ENCODE peak calls at places on chromosomes 6 and 20, in four cellular contexts. X is heart left ventricle, H is epithelial cell of esophagus, B is brain microvascular endothelial cell. U is an unnamed sample.

GRCh38 chr20:36094497-36094896 is 60.0 kb upstream of the EPB41L1 start:
- DNase-seq in B (no peak), X (peak), H (no peak), U (no peak)

GRCh38 chr6:106103728-106104109 is 17.6 kb downstream of the PRDM1 start:
- DNase-seq in B (no peak), H (peak), X (no peak), U (no peak)

GRCh38 chr20:49811825-49812462 is 684 bp upstream of the SLC9A8 start:
- DNase-seq in H (peak), B (peak), X (no peak), U (peak)

GRCh38 chr6:117976030-117976651 is 69.1 kb downstream of the SLC35F1 start:
- DNase-seq in B (peak), H (peak), X (no peak), U (no peak)

GRCh38 chr20:50834599-50835005 is 39.7 kb downstream of the BCAS4 start:
- DNase-seq in H (peak), X (no peak), B (peak), U (no peak)

GRCh38 chr6:122651031-122651430 is 40.8 kb downstream of the PKIB start:
- DNase-seq in X (no peak), B (no peak), H (no peak), U (peak)

GRCh38 chr6:126716826-126717514 is 377.1 kb downstream of the CENPW start:
- DNase-seq in H (peak), B (no peak), X (no peak), U (peak)

GRCh38 chr6:21384211-21384610 is 209.3 kb upstream of the SOX4 start:
- DNase-seq in B (no peak), X (no peak), H (no peak), U (no peak)

GRCh38 chr20:33419140-33419974 is 18.0 kb upstream of the CDK5RAP1 start:
- DNase-seq in X (peak), H (no peak), B (peak), U (no peak)

GRCh38 chr6:56734334-56734733 is 91.6 kb upstream of the DST start:
- DNase-seq in B (no peak), X (no peak), H (no peak), U (no peak)

GRCh38 chr20:51889466-51889865 is 87.1 kb upstream of the SALL4 start:
- DNase-seq in X (no peak), H (no peak), B (no peak), U (no peak)

GRCh38 chr20:51890003-51890402 is 87.7 kb upstream of the SALL4 start:
- DNase-seq in H (no peak), X (no peak), B (no peak), U (no peak)

GRCh38 chr20:51886891-51887608 is 84.7 kb upstream of the SALL4 start:
- DNase-seq in B (no peak), X (no peak), H (no peak), U (no peak)

GRCh38 chr20:51886341-51886740 is 84.0 kb upstream of the SALL4 start:
- DNase-seq in H (no peak), X (no peak), B (no peak), U (no peak)

GRCh38 chr20:51888186-51888790 is 86.0 kb upstream of the SALL4 start:
- DNase-seq in H (no peak), B (no peak), X (no peak), U (no peak)
- H3K4me3 ChIP-seq in H (no peak), B (no peak), X (no peak), U (no peak)

GRCh38 chr6:11231108-11231463 is 1.4 kb downstream of the NEDD9 start:
- DNase-seq in B (no peak), H (no peak), X (no peak), U (no peak)
- H3K4me3 ChIP-seq in B (peak), H (peak), X (peak), U (peak)

GRCh38 chr6:38571721-38572120 is 68.0 kb downstream of the BTBD9 start:
- DNase-seq in B (no peak), X (no peak), H (no peak), U (no peak)
- H3K4me3 ChIP-seq in B (no peak), X (no peak), H (no peak), U (no peak)

DNA sequence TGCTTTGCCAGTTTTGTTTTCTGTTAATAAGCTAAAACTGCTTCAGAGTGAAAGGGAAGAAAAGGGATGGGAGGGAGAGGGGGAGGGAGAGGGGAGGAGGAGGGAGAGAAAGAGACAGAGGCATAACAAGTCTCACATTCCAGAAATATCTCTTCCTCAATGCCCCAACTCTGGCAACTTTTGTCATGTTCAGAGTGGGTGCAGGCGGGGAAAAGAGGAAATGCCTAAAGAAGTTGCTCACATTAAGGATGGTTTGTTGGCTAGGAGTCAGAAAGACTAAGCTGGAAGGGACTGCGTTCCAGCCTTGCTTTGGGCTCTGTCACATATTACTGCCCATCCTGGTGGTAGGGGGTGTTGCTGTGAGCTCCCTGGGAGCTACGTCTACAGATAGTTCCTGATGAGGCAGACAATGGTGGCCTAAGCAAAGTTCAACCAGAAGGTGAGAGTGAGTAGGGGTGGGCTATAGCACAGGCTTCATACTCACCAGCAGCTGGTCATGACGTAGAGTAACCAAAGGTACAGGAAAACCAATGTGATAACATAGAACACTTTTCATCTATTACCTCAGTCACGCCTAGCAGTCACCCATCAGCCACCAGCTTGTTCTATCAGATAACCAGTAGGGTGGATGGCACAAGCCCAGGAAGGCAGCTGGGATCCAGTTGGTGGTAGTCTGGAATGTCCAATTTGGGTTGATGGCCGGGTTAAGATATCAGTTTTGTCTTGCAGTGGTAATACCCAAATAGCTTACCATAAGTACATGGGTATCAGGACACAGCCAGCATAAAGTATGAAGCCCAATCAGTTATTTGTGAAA is 2.1 kb downstream of the TSPYL4 start:
- DNase-seq in X (peak), B (peak), H (peak), U (no peak)
- H3K4me3 ChIP-seq in X (no peak), B (peak), H (peak), U (peak)

DNA sequence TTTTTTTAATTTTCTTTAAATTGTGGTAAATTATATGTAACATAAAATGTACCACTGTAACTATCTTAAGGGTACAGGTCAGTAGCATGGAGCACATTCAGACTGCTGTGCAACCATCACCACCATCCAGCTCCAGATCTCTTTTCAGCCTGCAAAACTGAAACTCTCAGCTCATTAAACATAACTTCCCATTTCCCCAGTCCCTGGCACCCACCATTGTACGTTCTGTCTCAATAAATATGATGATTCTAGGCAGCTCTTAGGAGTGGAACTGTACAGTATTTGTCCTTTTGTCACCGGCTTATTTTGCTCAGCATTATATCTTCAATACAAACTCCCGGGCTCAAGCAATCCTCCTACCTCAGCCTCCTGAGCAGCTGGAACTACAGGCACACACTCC is 1.5 kb downstream of the ZC3H12D start:
- DNase-seq in B (no peak), X (no peak), H (no peak), U (no peak)
- H3K4me3 ChIP-seq in B (no peak), X (no peak), H (no peak), U (no peak)

GRCh38 chr6:26033942-26034354 is 53.3 kb upstream of the HFE start:
- DNase-seq in X (no peak), B (no peak), H (no peak), U (no peak)
- H3K4me3 ChIP-seq in X (peak), B (peak), H (peak), U (peak)

GRCh38 chr6:37759221-37760154 is 60.0 kb upstream of the ZFAND3 start:
- DNase-seq in B (no peak), X (no peak), H (peak), U (no peak)

GRCh38 chr6:37758647-37759046 is 60.9 kb upstream of the ZFAND3 start:
- DNase-seq in H (no peak), X (no peak), B (no peak), U (no peak)

GRCh38 chr6:37756141-37756540 is 58.5 kb upstream of the MDGA1 start:
- DNase-seq in H (no peak), B (no peak), X (no peak), U (no peak)

GRCh38 chr6:37757381-37757780 is 59.7 kb upstream of the MDGA1 start:
- DNase-seq in H (peak), X (no peak), B (no peak), U (no peak)

DNA sequence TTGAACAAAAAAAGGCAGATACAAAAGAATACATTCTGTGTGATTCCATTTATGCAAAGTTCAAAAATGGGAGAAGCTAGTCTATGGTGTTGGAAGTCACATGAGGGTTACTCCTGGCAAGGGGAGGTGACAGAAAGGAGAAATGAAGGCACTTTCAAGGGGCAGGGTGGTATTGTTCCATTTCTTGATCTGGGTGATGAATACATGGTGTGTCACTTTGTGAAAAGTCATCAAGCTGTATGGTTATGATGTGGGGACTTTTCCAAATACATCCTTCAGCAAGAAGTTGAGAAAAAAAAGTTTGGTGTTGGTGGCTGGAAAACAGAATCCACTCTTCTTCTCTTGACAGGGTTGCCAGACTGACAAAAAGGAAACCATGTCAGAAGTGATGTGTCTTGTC is 60.6 kb upstream of the MDGA1 start:
- DNase-seq in H (no peak), B (no peak), X (no peak), U (no peak)
- H3K4me3 ChIP-seq in H (no peak), B (no peak), X (no peak), U (no peak)

GRCh38 chr20:59048681-59049030 is 6.1 kb upstream of the PRELID3B start:
- DNase-seq in B (no peak), H (no peak), X (no peak), U (no peak)

GRCh38 chr20:59046862-59047261 is 4.3 kb upstream of the PRELID3B start:
- DNase-seq in X (no peak), B (no peak), H (no peak), U (no peak)

GRCh38 chr20:59050437-59050836 is 7.9 kb upstream of the PRELID3B start:
- DNase-seq in B (no peak), X (no peak), H (no peak), U (no peak)

GRCh38 chr20:59044796-59045195 is 2.2 kb upstream of the PRELID3B start:
- DNase-seq in H (peak), X (no peak), B (no peak), U (no peak)

GRCh38 chr20:59047938-59048680 is 5.5 kb upstream of the PRELID3B start:
- DNase-seq in B (peak), X (no peak), H (peak), U (no peak)
- H3K4me3 ChIP-seq in B (no peak), X (no peak), H (no peak), U (no peak)